ENCODE peak calls at places on chromosomes 7 and 10, in four cellular contexts. One of them, this sample, is unnamed. For H3K4me1, the result is how much of the 10 kb centered on the place peaks cover.

GRCh38 chr7:111067251-111067650 is 23.7 kb upstream of the LRRN3 start:
- DNase-seq in H9: no peak
- DNase-seq in fibroblast of lung: no peak
- DNase-seq in IMR-90: no peak
- DNase-seq in this sample: no peak

GRCh38 chr10:80260295-80261243 is 28.9 kb downstream of the MAT1A start:
- DNase-seq in IMR-90: no peak
- DNase-seq in H9: peak
- DNase-seq in fibroblast of lung: no peak
- DNase-seq in this sample: peak

GRCh38 chr7:38950309-38950708 is 27.4 kb upstream of the POU6F2 start:
- DNase-seq in H9: no peak
- DNase-seq in IMR-90: peak
- DNase-seq in fibroblast of lung: no peak
- DNase-seq in this sample: no peak

GRCh38 chr7:42940985-42941847 is 9.0 kb downstream of the MRPL32 start:
- DNase-seq in fibroblast of lung: peak
- DNase-seq in IMR-90: peak
- DNase-seq in H9: peak
- DNase-seq in this sample: peak

GRCh38 chr7:79293655-79294142 is 159.8 kb downstream of the MAGI2 start:
- DNase-seq in H9: no peak
- DNase-seq in IMR-90: peak
- DNase-seq in fibroblast of lung: peak
- DNase-seq in this sample: peak

GRCh38 chr10:83371696-83372490 is 767.4 kb upstream of the GHITM start:
- DNase-seq in H9: no peak
- DNase-seq in fibroblast of lung: peak
- DNase-seq in IMR-90: no peak
- DNase-seq in this sample: no peak

GRCh38 chr7:9189683-9190082 is 756.3 kb downstream of the NXPH1 start:
- DNase-seq in IMR-90: no peak
- DNase-seq in fibroblast of lung: no peak
- DNase-seq in H9: no peak
- DNase-seq in this sample: no peak

GRCh38 chr10:5254488-5254887 is 57.9 kb downstream of the AKR1C4 start:
- DNase-seq in fibroblast of lung: no peak
- DNase-seq in H9: no peak
- DNase-seq in IMR-90: no peak
- DNase-seq in this sample: no peak

GRCh38 chr7:845091-845490 is 12.8 kb downstream of the SUN1 start:
- DNase-seq in fibroblast of lung: no peak
- DNase-seq in H9: no peak
- DNase-seq in IMR-90: no peak
- DNase-seq in this sample: no peak

GRCh38 chr10:117412469-117413005 is 37.3 kb upstream of the PDZD8 start:
- DNase-seq in fibroblast of lung: no peak
- DNase-seq in IMR-90: no peak
- DNase-seq in H9: no peak
- DNase-seq in this sample: no peak

GRCh38 chr10:18142151-18142550 is 1.9 kb downstream of the CACNB2 start:
- DNase-seq in IMR-90: no peak
- DNase-seq in H9: no peak
- DNase-seq in fibroblast of lung: no peak
- DNase-seq in this sample: no peak

GRCh38 chr10:43922335-43923280 is 273.9 kb upstream of the ZNF32 start:
- DNase-seq in H9: peak
- DNase-seq in fibroblast of lung: no peak
- DNase-seq in IMR-90: no peak
- DNase-seq in this sample: no peak

GRCh38 chr10:3048114-3049019 is 19.0 kb upstream of the PFKP start:
- DNase-seq in H9: peak
- DNase-seq in fibroblast of lung: peak
- DNase-seq in IMR-90: peak
- DNase-seq in this sample: no peak

GRCh38 chr7:66756859-66757258 is 16.3 kb downstream of the RABGEF1 start:
- DNase-seq in H9: no peak
- DNase-seq in IMR-90: no peak
- DNase-seq in fibroblast of lung: no peak
- DNase-seq in this sample: no peak
- H3K27ac ChIP-seq in H9: no peak
- H3K27ac ChIP-seq in IMR-90: no peak
- H3K27ac ChIP-seq in fibroblast of lung: no peak
- H3K27ac ChIP-seq in this sample: no peak

DNA sequence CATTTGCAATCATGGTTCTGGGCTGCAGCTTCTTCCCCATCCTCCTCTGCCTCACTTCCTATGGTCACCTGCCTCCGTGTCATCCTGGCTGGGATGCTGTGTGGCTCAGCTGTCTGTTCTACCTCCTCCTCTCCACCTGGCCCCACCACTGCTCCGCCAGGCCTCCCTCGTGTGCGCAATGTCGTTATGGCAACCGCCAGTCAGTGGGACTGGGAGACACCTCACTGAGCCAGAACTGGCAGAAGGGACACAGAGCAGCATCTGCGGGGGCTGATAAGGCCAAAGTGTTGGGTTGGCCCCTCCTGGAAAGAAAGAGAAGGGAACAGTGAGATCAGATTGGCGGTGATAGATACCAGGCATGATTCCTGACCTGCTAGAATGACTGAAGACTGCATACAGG is 527.5 kb downstream of the INHBA start:
- DNase-seq in H9: peak
- DNase-seq in IMR-90: no peak
- DNase-seq in fibroblast of lung: no peak
- DNase-seq in this sample: no peak
- H3K9ac ChIP-seq in H9: no peak
- H3K9ac ChIP-seq in IMR-90: no peak
- H3K9ac ChIP-seq in fibroblast of lung: no peak
- H3K9ac ChIP-seq in this sample: no peak

DNA sequence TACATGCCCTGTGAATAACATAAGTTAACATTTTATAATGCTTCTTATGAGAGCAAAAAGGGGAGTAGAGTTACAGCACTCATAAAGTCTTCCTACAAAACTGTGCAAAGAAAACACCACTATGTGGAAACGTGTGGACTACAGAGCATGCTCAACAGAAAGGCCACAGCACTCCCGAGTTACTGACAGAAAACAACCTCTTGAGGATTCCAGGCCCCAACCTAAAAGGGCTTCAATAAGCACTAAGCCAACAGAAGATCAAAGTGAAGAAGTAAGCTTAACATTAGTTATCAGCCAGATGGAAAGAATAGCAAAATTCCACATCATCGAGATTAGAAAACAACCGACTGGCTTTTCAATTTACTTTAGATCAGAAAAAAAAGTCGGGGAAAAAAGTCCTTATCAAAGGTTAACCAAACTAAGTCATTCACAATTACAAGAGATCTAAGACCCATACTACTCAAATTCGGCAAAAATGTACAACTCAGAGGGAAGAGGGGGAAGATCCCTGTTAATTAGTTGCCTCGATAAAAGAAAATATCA is 1.5 kb downstream of the KBTBD2 start:
- DNase-seq in H9: no peak
- DNase-seq in IMR-90: peak
- DNase-seq in fibroblast of lung: peak
- DNase-seq in this sample: no peak
- H3K4me1 ChIP-seq in H9: under half
- H3K4me1 ChIP-seq in IMR-90: under half
- H3K4me1 ChIP-seq in fibroblast of lung: under half
- H3K4me1 ChIP-seq in this sample: under half

GRCh38 chr10:74047871-74048270 is 50.0 kb downstream of the VCL start:
- DNase-seq in IMR-90: peak
- DNase-seq in H9: no peak
- DNase-seq in fibroblast of lung: peak
- DNase-seq in this sample: no peak
- H3K27ac ChIP-seq in IMR-90: peak
- H3K27ac ChIP-seq in H9: no peak
- H3K27ac ChIP-seq in fibroblast of lung: peak
- H3K27ac ChIP-seq in this sample: no peak

DNA sequence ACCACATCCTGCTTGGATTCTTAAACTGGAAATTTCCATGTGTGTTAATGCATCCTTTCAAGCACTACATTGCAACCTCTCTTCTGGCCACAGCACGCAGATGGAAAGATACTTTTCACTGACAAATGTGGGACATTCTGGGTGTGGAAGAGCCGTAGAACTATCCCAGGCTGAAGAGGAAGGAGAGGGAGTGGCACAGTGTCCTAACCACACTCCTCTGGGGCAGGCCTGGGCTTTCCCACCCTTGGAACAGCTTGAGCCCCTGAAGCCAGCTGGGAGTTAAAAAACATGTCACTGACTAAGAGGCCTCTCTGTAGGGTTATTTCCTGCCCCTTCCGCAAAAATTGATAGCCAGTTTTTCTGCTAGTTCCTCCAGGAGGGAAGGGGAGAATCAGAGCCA is 34.0 kb upstream of the DNMBP start:
- DNase-seq in H9: no peak
- DNase-seq in IMR-90: peak
- DNase-seq in fibroblast of lung: peak
- DNase-seq in this sample: no peak
- H3K9ac ChIP-seq in H9: no peak
- H3K9ac ChIP-seq in IMR-90: no peak
- H3K9ac ChIP-seq in fibroblast of lung: no peak
- H3K9ac ChIP-seq in this sample: no peak

DNA sequence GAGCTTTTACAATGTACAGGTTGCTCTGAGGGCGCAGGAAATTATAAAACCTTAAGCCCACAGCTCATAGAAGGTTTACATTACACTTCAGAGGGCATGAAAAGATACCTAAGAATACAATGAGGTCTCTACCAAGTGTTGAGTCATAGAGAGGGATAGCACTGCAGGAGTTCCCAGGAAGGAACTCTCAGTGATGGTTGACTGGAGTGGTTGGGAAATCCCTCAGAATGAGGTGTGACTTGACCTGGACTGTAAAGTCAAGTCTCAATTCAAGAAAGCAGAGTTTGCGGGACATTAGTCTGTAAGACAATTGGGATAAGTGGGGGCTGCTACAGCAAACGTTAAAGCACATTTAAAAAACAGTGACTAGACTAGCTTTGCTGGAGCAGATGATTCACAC is 21.9 kb downstream of the TNKS2 start:
- DNase-seq in H9: no peak
- DNase-seq in IMR-90: peak
- DNase-seq in fibroblast of lung: peak
- DNase-seq in this sample: no peak
- H3K4me1 ChIP-seq in H9: under half
- H3K4me1 ChIP-seq in IMR-90: under half
- H3K4me1 ChIP-seq in fibroblast of lung: under half
- H3K4me1 ChIP-seq in this sample: under half

This sample was measured in colonic mucosa.